ENCODE peak calls at places on chromosome 15, in eight cellular contexts. H, V, L, Z, T, O, Y and U are unnamed samples.

GRCh38 chr15:85588657-85589056 is 206.1 kb downstream of the KLHL25 start:
- DNase-seq in Z (no peak), Y (no peak), T (no peak), L (no peak), H (no peak), V (no peak), O (peak; percentile 12), U (no peak)

GRCh38 chr15:101407439-101407838 is 82.1 kb downstream of the PCSK6 start:
- DNase-seq in Z (no peak), L (no peak), O (no peak), V (peak; percentile 65), Y (peak; percentile 26), H (no peak), T (no peak), U (no peak)

GRCh38 chr15:63283126-63283525 is 5.7 kb downstream of the APH1B start:
- DNase-seq in H (no peak), T (no peak), O (no peak), V (no peak), Y (no peak), Z (no peak), L (no peak), U (no peak)

GRCh38 chr15:70627734-70628541 is 135.4 kb downstream of the UACA start:
- DNase-seq in V (no peak), Y (no peak), H (no peak), L (no peak), T (no peak), O (peak; percentile 21), Z (no peak), U (no peak)

GRCh38 chr15:94174399-94174802 is 57.0 kb upstream of the MCTP2 start:
- DNase-seq in Z (no peak), T (no peak), Y (peak; percentile 18), O (no peak), L (peak; percentile 6), V (no peak), H (peak; percentile 56), U (no peak)

GRCh38 chr15:71386448-71387236 is 271.4 kb downstream of the THSD4 start:
- DNase-seq in O (no peak), L (no peak), T (no peak), Z (no peak), H (peak; percentile 35), Y (no peak), V (no peak), U (no peak)

GRCh38 chr15:74402873-74403589 is 30.7 kb downstream of the SEMA7A start:
- DNase-seq in Y (peak; percentile 55), T (peak; percentile 75), H (peak; percentile 88), Z (peak; percentile 36), L (no peak), O (no peak), V (no peak), U (peak; percentile 89)

GRCh38 chr15:85742186-85742751 is 52.5 kb downstream of the KLHL25 start:
- DNase-seq in T (no peak), Y (no peak), V (peak; percentile 87), H (no peak), O (no peak), L (no peak), Z (no peak), U (no peak)